ENCODE peak calls at places on chromosomes 4 and X, in four cellular contexts. K is cardiac muscle cell, C is left ventricle myocardium inferior, Q is GM12878. F is an unnamed sample. For H3K4me1, the result is how much of the 10 kb centered on the place peaks cover.

GRCh38 chr4:187504974-187505797 is 490.4 kb upstream of the ZFP42 start:
- DNase-seq in K (no peak), C (no peak), Q (no peak), F (no peak)

GRCh38 chr4:162952232-162952631 is 214.5 kb downstream of the NAF1 start:
- DNase-seq in K (no peak), C (no peak), Q (no peak), F (no peak)

GRCh38 chr4:3637326-3638016 is 105.2 kb upstream of the LRPAP1 start:
- DNase-seq in K (no peak), C (no peak), Q (no peak), F (peak)

GRCh38 chr4:186149872-186150271 is 41.5 kb upstream of the CYP4V2 start:
- DNase-seq in K (peak), C (peak), Q (no peak), F (peak)

GRCh38 chr4:146023334-146023967 is 84.8 kb upstream of the ZNF827 start:
- DNase-seq in K (no peak), C (no peak), Q (peak), F (no peak)

GRCh38 chr4:132564920-132565319 is 584.2 kb upstream of the PCDH10 start:
- DNase-seq in K (no peak), C (no peak), Q (no peak), F (no peak)

GRCh38 chrX:42739258-42739657 is 38.7 kb downstream of the PPP1R2C start:
- DNase-seq in K (no peak), C (no peak), Q (no peak), F (no peak)

GRCh38 chrX:70434352-70434866 is 10.2 kb upstream of the DLG3 start:
- DNase-seq in K (peak), C (peak), Q (no peak), F (peak)

GRCh38 chrX:40943093-40943641 is 142.1 kb upstream of the USP9X start:
- DNase-seq in K (no peak), C (no peak), Q (no peak), F (no peak)

GRCh38 chrX:24037729-24038128 is 10.7 kb upstream of the KLHL15 start:
- DNase-seq in K (no peak), C (no peak), Q (no peak), F (no peak)

GRCh38 chr4:74410272-74410671 is 34.7 kb upstream of the AREG start:
- DNase-seq in K (no peak), C (no peak), Q (no peak), F (no peak)

GRCh38 chr4:82372502-82372873 is 1.3 kb downstream of the HNRNPD start:
- DNase-seq in K (peak), C (no peak), Q (no peak), F (no peak)

GRCh38 chr4:139556071-139556734 is at the start of gene SETD7:
- DNase-seq in K (peak), C (peak), Q (no peak), F (peak)

GRCh38 chr4:154961263-154961662 is 180.2 kb downstream of the RBM46 start:
- DNase-seq in K (peak), C (no peak), Q (peak), F (no peak)

GRCh38 chr4:75745192-75745591 is 20.8 kb downstream of the USO1 start:
- DNase-seq in K (peak), C (no peak), Q (no peak), F (no peak)

GRCh38 chr4:141016117-141016798 is 117.0 kb downstream of the RNF150 start:
- DNase-seq in K (no peak), C (no peak), Q (no peak), F (no peak)

GRCh38 chr4:102869569-102870227 is 906 bp downstream of the CISD2 start:
- DNase-seq in K (no peak), C (no peak), Q (no peak), F (no peak)

GRCh38 chr4:1971456-1972200 is 37.1 kb downstream of the NELFA start:
- DNase-seq in K (no peak), C (no peak), Q (no peak), F (no peak)

GRCh38 chr4:151850751-151851150 is 89.9 kb upstream of the GATB start:
- DNase-seq in K (no peak), C (no peak), Q (no peak), F (no peak)

GRCh38 chr4:82903737-82904136 is 3.2 kb downstream of the THAP9 start:
- DNase-seq in K (no peak), C (no peak), Q (no peak), F (no peak)

GRCh38 chr4:109078724-109079123 is 223.7 kb downstream of the COL25A1 start:
- DNase-seq in K (peak), C (no peak), Q (no peak), F (no peak)

GRCh38 chr4:18113710-18114331 is 92.3 kb upstream of the LCORL start:
- DNase-seq in K (no peak), C (no peak), Q (no peak), F (no peak)

GRCh38 chr4:123349401-123350190 is 47.0 kb upstream of the SPRY1 start:
- DNase-seq in K (no peak), C (no peak), Q (no peak), F (no peak)

GRCh38 chr4:3010998-3011397 is 47.6 kb downstream of the GRK4 start:
- DNase-seq in K (no peak), C (no peak), Q (no peak), F (no peak)

DNA sequence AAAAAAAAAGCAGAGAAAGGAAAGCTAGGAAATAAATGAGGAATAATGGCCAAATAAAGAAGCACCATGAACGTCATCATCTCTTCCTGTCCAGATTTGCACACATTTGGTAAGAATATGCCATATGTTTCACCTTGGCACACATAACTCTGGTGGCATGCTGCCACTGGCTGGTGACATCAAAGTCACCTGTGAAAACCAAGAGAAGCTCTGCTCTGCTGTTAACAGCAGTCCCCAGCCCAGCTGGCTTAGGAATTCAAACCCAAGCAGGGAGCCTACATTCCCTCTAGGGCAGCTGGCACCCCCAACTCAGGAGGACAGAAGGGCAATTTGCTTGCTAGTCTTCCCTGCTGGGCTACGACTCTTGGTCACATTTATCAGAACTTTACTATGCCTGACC is 77.6 kb downstream of the RASL11B start:
- DNase-seq in K (no peak), C (no peak), Q (no peak), F (no peak)
- H3K27ac ChIP-seq in K (no peak), C (no peak), Q (no peak), F (no peak)

GRCh38 chr4:57943672-57944071 is 833.5 kb upstream of the IGFBP7 start:
- DNase-seq in K (no peak), C (no peak), Q (no peak), F (no peak)
- H3K4me1 ChIP-seq in K (under half), C (under half), Q (under half), F (under half)

GRCh38 chrX:48713847-48714246 is 17.3 kb downstream of the SUV39H1 start:
- DNase-seq in K (no peak), C (no peak), Q (no peak), F (no peak)
- H3K27ac ChIP-seq in K (no peak), C (no peak), Q (no peak), F (no peak)

GRCh38 chrX:15751160-15751819 is 13.2 kb downstream of the CA5B start:
- DNase-seq in K (no peak), C (no peak), Q (no peak), F (no peak)
- H3K4me1 ChIP-seq in K (under half), C (under half), Q (under half), F (under half)

GRCh38 chrX:28802625-28803024 is 215.4 kb downstream of the IL1RAPL1 start:
- DNase-seq in K (no peak), C (no peak), Q (no peak), F (no peak)
- H3K27ac ChIP-seq in K (no peak), C (no peak), Q (no peak), F (no peak)